ENCODE peak calls at places on chromosomes 6 and 20, in five cellular contexts. One of them, this sample, is unnamed.

GRCh38 chr20:38119446-38119845 is 45.6 kb downstream of the TGM2 start:
- DNase-seq in PC-9: no peak
- DNase-seq in Panc1: no peak
- DNase-seq in body of pancreas: no peak
- DNase-seq in CD8-positive, alpha-beta T cell: no peak
- DNase-seq in this sample: no peak

GRCh38 chr6:44496705-44497369 is 109.3 kb downstream of the CDC5L start:
- DNase-seq in CD8-positive, alpha-beta T cell: no peak
- DNase-seq in body of pancreas: no peak
- DNase-seq in Panc1: no peak
- DNase-seq in PC-9: no peak
- DNase-seq in this sample: no peak

GRCh38 chr20:59416916-59417315 is 116.5 kb downstream of the EDN3 start:
- DNase-seq in PC-9: no peak
- DNase-seq in body of pancreas: no peak
- DNase-seq in CD8-positive, alpha-beta T cell: no peak
- DNase-seq in Panc1: no peak
- DNase-seq in this sample: no peak

GRCh38 chr6:157570752-157571151 is 189.8 kb downstream of the ZDHHC14 start:
- DNase-seq in PC-9: no peak
- DNase-seq in Panc1: no peak
- DNase-seq in body of pancreas: no peak
- DNase-seq in CD8-positive, alpha-beta T cell: no peak
- DNase-seq in this sample: no peak

GRCh38 chr6:113291751-113292445 is 565.2 kb upstream of the MARCKS start:
- DNase-seq in body of pancreas: no peak
- DNase-seq in CD8-positive, alpha-beta T cell: no peak
- DNase-seq in Panc1: no peak
- DNase-seq in PC-9: no peak
- DNase-seq in this sample: no peak

GRCh38 chr6:142954844-142955243 is 9.9 kb upstream of the HIVEP2 start:
- DNase-seq in Panc1: no peak
- DNase-seq in body of pancreas: no peak
- DNase-seq in PC-9: no peak
- DNase-seq in CD8-positive, alpha-beta T cell: no peak
- DNase-seq in this sample: no peak

GRCh38 chr20:50624351-50625016 is 66.9 kb downstream of the RIPOR3 start:
- DNase-seq in body of pancreas: peak
- DNase-seq in CD8-positive, alpha-beta T cell: no peak
- DNase-seq in PC-9: peak
- DNase-seq in Panc1: no peak
- DNase-seq in this sample: peak

GRCh38 chr6:83518946-83519489 is 6.7 kb downstream of the PRSS35 start:
- DNase-seq in CD8-positive, alpha-beta T cell: no peak
- DNase-seq in Panc1: no peak
- DNase-seq in body of pancreas: no peak
- DNase-seq in PC-9: no peak
- DNase-seq in this sample: no peak

GRCh38 chr6:34301408-34301807 is 52.6 kb upstream of the SMIM29 start:
- DNase-seq in body of pancreas: peak
- DNase-seq in PC-9: no peak
- DNase-seq in CD8-positive, alpha-beta T cell: no peak
- DNase-seq in Panc1: no peak
- DNase-seq in this sample: no peak

GRCh38 chr6:22147983-22148797 is 148.6 kb downstream of the PRL start:
- DNase-seq in CD8-positive, alpha-beta T cell: no peak
- DNase-seq in Panc1: no peak
- DNase-seq in body of pancreas: peak
- DNase-seq in PC-9: no peak
- DNase-seq in this sample: no peak

GRCh38 chr6:123427008-123427407 is 209.7 kb downstream of the TRDN start:
- DNase-seq in PC-9: no peak
- DNase-seq in CD8-positive, alpha-beta T cell: no peak
- DNase-seq in Panc1: no peak
- DNase-seq in body of pancreas: no peak
- DNase-seq in this sample: no peak

GRCh38 chr6:19433101-19433500 is 404.1 kb upstream of the ID4 start:
- DNase-seq in CD8-positive, alpha-beta T cell: no peak
- DNase-seq in body of pancreas: peak
- DNase-seq in Panc1: no peak
- DNase-seq in PC-9: no peak
- DNase-seq in this sample: peak

GRCh38 chr6:111565316-111566221 is 40.1 kb downstream of the TRAF3IP2 start:
- DNase-seq in PC-9: no peak
- DNase-seq in CD8-positive, alpha-beta T cell: no peak
- DNase-seq in Panc1: no peak
- DNase-seq in body of pancreas: peak
- DNase-seq in this sample: no peak

GRCh38 chr20:19257865-19258264 is 45.4 kb downstream of the SLC24A3 start:
- DNase-seq in Panc1: no peak
- DNase-seq in CD8-positive, alpha-beta T cell: no peak
- DNase-seq in PC-9: no peak
- DNase-seq in body of pancreas: no peak
- DNase-seq in this sample: no peak

GRCh38 chr6:66772785-66773184 is 1065.8 kb upstream of the EYS start:
- DNase-seq in body of pancreas: no peak
- DNase-seq in CD8-positive, alpha-beta T cell: no peak
- DNase-seq in Panc1: no peak
- DNase-seq in PC-9: no peak
- DNase-seq in this sample: no peak

GRCh38 chr6:160312900-160313299 is 35.3 kb upstream of the SLC22A3 start:
- DNase-seq in Panc1: no peak
- DNase-seq in body of pancreas: no peak
- DNase-seq in PC-9: no peak
- DNase-seq in CD8-positive, alpha-beta T cell: no peak
- DNase-seq in this sample: no peak

GRCh38 chr6:44051516-44051915 is 75.7 kb downstream of the MRPL14 start:
- DNase-seq in CD8-positive, alpha-beta T cell: no peak
- DNase-seq in PC-9: peak
- DNase-seq in Panc1: no peak
- DNase-seq in body of pancreas: no peak
- DNase-seq in this sample: no peak

GRCh38 chr20:51001697-51002265 is 21.1 kb downstream of the KCNG1 start:
- DNase-seq in Panc1: no peak
- DNase-seq in CD8-positive, alpha-beta T cell: no peak
- DNase-seq in body of pancreas: no peak
- DNase-seq in PC-9: no peak
- DNase-seq in this sample: no peak

GRCh38 chr20:36549942-36550796 is 8.8 kb downstream of the MYL9 start:
- DNase-seq in body of pancreas: no peak
- DNase-seq in CD8-positive, alpha-beta T cell: no peak
- DNase-seq in Panc1: no peak
- DNase-seq in PC-9: no peak
- DNase-seq in this sample: no peak

GRCh38 chr20:42639140-42639539 is 550.6 kb downstream of the PTPRT start:
- DNase-seq in PC-9: no peak
- DNase-seq in CD8-positive, alpha-beta T cell: no peak
- DNase-seq in Panc1: no peak
- DNase-seq in body of pancreas: no peak
- DNase-seq in this sample: no peak

GRCh38 chr6:165204807-165205545 is 104.4 kb downstream of the C6orf118 start:
- DNase-seq in body of pancreas: no peak
- DNase-seq in PC-9: no peak
- DNase-seq in CD8-positive, alpha-beta T cell: no peak
- DNase-seq in Panc1: no peak
- DNase-seq in this sample: no peak

GRCh38 chr6:3825331-3825831 is 23.8 kb upstream of the FAM50B start:
- DNase-seq in body of pancreas: peak
- DNase-seq in PC-9: no peak
- DNase-seq in Panc1: no peak
- DNase-seq in CD8-positive, alpha-beta T cell: no peak
- DNase-seq in this sample: no peak

GRCh38 chr6:3823671-3824070 is 25.5 kb upstream of the FAM50B start:
- DNase-seq in PC-9: no peak
- DNase-seq in body of pancreas: no peak
- DNase-seq in CD8-positive, alpha-beta T cell: no peak
- DNase-seq in Panc1: no peak
- DNase-seq in this sample: no peak

GRCh38 chr6:3829285-3829684 is 19.9 kb upstream of the FAM50B start:
- DNase-seq in Panc1: no peak
- DNase-seq in PC-9: no peak
- DNase-seq in CD8-positive, alpha-beta T cell: no peak
- DNase-seq in body of pancreas: no peak
- DNase-seq in this sample: no peak

GRCh38 chr6:3822747-3823445 is 26.3 kb upstream of the FAM50B start:
- DNase-seq in body of pancreas: peak
- DNase-seq in PC-9: peak
- DNase-seq in Panc1: no peak
- DNase-seq in CD8-positive, alpha-beta T cell: no peak
- DNase-seq in this sample: no peak

DNA sequence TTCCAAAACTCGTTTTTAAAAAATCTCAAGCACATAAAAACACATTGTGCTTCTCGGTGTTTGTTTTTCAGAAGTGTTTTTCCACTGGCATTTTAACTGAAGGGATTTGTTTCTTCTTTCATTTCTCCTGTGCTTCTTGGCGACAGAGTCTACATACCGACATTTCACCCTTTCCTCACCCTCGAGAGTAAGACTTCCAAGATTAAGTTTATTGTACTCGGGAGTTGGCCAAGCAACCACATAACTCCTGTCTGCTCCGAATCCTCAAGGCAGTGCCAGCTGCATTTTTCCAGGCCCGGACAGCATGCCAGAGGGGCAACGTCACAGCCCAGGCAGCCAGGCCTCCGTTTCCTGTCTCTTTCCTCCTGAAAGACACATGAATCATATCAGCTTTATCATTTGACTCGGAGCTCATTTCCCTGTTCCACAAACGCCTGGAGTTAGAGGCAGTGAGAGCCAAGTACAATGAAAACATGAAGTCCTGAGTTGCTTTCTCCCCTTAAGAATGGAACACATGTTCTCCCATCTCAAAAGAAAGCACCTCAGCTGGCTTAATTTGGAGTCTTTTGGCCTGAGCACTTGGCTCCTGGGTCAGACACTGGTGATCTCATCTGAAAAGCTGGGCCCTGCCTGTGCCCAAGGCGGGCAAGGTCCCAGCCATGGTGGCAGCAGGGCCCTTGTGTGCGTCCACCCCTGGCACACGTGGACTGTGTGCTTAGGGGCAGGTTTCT is 23.2 kb upstream of the FAM50B start:
- DNase-seq in Panc1: no peak
- DNase-seq in body of pancreas: peak
- DNase-seq in PC-9: peak
- DNase-seq in CD8-positive, alpha-beta T cell: no peak
- DNase-seq in this sample: peak
- H3K4me3 ChIP-seq in Panc1: peak
- H3K4me3 ChIP-seq in body of pancreas: no peak
- H3K4me3 ChIP-seq in PC-9: peak
- H3K4me3 ChIP-seq in CD8-positive, alpha-beta T cell: no peak
- H3K4me3 ChIP-seq in this sample: no peak

DNA sequence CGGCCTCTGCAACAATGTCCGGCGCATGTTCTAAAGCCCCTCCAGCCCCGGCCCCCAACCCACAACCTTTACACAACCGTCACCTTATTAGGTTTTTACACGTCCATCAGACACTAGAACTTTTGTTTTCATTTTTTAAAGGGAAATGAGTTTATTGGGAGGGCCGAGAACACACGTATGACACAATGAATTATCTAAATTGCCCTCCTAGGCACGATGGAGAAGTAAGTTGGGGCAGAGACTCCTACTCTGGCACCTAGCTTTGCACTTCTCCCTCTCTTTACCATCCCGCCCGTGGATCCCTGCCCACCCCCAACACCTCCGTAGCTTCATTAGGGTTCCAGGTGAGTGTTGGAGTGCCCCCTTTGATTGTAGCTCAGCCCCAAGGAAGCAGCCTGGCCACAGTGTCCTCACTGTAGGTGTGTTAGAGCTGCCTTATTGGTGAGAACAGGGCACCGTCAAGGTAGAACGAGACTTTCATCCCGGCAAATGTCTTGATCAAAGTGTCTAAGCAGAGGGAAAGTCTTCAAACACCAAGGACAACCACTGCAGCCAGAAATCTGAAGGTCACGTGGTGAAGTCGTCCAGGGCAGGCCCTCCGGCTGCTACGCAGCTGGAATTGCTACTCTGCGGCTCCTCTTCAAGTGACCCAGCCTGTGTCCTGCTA is 1.4 kb upstream of the DLL1 start:
- DNase-seq in Panc1: no peak
- DNase-seq in body of pancreas: no peak
- DNase-seq in CD8-positive, alpha-beta T cell: no peak
- DNase-seq in PC-9: no peak
- DNase-seq in this sample: no peak
- TF ChIP-seq CTCF in Panc1: no peak
- TF ChIP-seq CTCF in body of pancreas: no peak
- TF ChIP-seq CTCF in CD8-positive, alpha-beta T cell: no peak
- TF ChIP-seq CTCF in PC-9: no peak
- TF ChIP-seq CTCF in this sample: no peak

GRCh38 chr20:1467082-1467354 is 369 bp upstream of the NSFL1C start:
- DNase-seq in body of pancreas: no peak
- DNase-seq in CD8-positive, alpha-beta T cell: no peak
- DNase-seq in PC-9: no peak
- DNase-seq in Panc1: no peak
- DNase-seq in this sample: no peak
- H3K4me3 ChIP-seq in body of pancreas: no peak
- H3K4me3 ChIP-seq in CD8-positive, alpha-beta T cell: peak
- H3K4me3 ChIP-seq in PC-9: peak
- H3K4me3 ChIP-seq in Panc1: peak
- H3K4me3 ChIP-seq in this sample: no peak

GRCh38 chr6:154407440-154407839 is 50.8 kb upstream of the IPCEF1 start:
- DNase-seq in body of pancreas: no peak
- DNase-seq in PC-9: no peak
- DNase-seq in CD8-positive, alpha-beta T cell: no peak
- DNase-seq in Panc1: no peak
- DNase-seq in this sample: no peak

GRCh38 chr6:154411076-154411475 is 54.5 kb upstream of the IPCEF1 start:
- DNase-seq in body of pancreas: no peak
- DNase-seq in PC-9: no peak
- DNase-seq in CD8-positive, alpha-beta T cell: no peak
- DNase-seq in Panc1: no peak
- DNase-seq in this sample: no peak

GRCh38 chr6:154410619-154411044 is 54.0 kb upstream of the IPCEF1 start:
- DNase-seq in PC-9: peak
- DNase-seq in Panc1: peak
- DNase-seq in CD8-positive, alpha-beta T cell: no peak
- DNase-seq in body of pancreas: peak
- DNase-seq in this sample: no peak

GRCh38 chr6:154410215-154410614 is 53.6 kb upstream of the IPCEF1 start:
- DNase-seq in body of pancreas: no peak
- DNase-seq in PC-9: no peak
- DNase-seq in CD8-positive, alpha-beta T cell: no peak
- DNase-seq in Panc1: no peak
- DNase-seq in this sample: no peak

GRCh38 chr6:154408906-154409500 is 52.4 kb upstream of the IPCEF1 start:
- DNase-seq in CD8-positive, alpha-beta T cell: no peak
- DNase-seq in body of pancreas: no peak
- DNase-seq in PC-9: no peak
- DNase-seq in Panc1: no peak
- DNase-seq in this sample: no peak
- TF ChIP-seq CTCF in CD8-positive, alpha-beta T cell: no peak
- TF ChIP-seq CTCF in body of pancreas: no peak
- TF ChIP-seq CTCF in PC-9: no peak
- TF ChIP-seq CTCF in Panc1: peak
- TF ChIP-seq CTCF in this sample: peak

DNA sequence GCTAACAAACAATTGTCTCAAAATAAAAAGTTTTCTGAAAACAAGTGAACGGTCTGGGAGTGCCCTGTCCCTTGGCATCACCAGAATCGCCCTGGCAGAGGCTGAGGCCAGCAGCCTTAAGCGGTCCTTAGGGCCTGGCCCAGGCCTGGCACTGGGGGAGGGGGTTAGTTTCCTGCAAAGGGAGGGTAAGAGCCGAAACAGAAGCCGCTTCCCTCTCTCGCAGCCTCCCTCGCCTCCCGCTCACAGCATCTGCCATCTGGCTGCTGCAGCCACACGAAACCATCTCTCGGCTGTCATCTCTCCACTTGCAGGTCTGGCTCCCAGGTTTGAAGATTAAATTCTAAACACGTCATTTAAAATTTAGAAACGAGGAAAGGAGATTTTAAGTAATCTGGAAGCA is 31.5 kb downstream of the PMEPA1 start:
- DNase-seq in body of pancreas: no peak
- DNase-seq in PC-9: no peak
- DNase-seq in CD8-positive, alpha-beta T cell: no peak
- DNase-seq in Panc1: no peak
- DNase-seq in this sample: no peak
- H3K4me3 ChIP-seq in body of pancreas: no peak
- H3K4me3 ChIP-seq in PC-9: no peak
- H3K4me3 ChIP-seq in CD8-positive, alpha-beta T cell: no peak
- H3K4me3 ChIP-seq in Panc1: no peak
- H3K4me3 ChIP-seq in this sample: no peak

This sample was measured in LNCaP clone FGC.